ENCODE peak calls at places on chromosomes 4 and X, in eight cellular contexts. One of them, this sample, is unnamed.

GRCh38 chrX:39813631-39814246 is 284.0 kb downstream of the BCOR start:
- DNase-seq in Caco-2: no peak
- DNase-seq in epithelial cell of proximal tubule: no peak
- DNase-seq in tibial nerve: peak
- DNase-seq in CD4-positive, alpha-beta memory T cell: no peak
- DNase-seq in skeletal muscle cell: peak
- DNase-seq in right atrium auricular region: peak
- DNase-seq in hepatocyte: peak
- DNase-seq in this sample: peak

GRCh38 chr4:8396762-8397406 is 43.6 kb downstream of the ACOX3 start:
- DNase-seq in skeletal muscle cell: no peak
- DNase-seq in epithelial cell of proximal tubule: no peak
- DNase-seq in tibial nerve: no peak
- DNase-seq in Caco-2: no peak
- DNase-seq in hepatocyte: no peak
- DNase-seq in right atrium auricular region: no peak
- DNase-seq in CD4-positive, alpha-beta memory T cell: no peak
- DNase-seq in this sample: no peak

GRCh38 chr4:6873792-6874461 is 35.7 kb upstream of the TBC1D14 start:
- DNase-seq in CD4-positive, alpha-beta memory T cell: peak
- DNase-seq in Caco-2: peak
- DNase-seq in skeletal muscle cell: no peak
- DNase-seq in tibial nerve: peak
- DNase-seq in right atrium auricular region: peak
- DNase-seq in hepatocyte: peak
- DNase-seq in epithelial cell of proximal tubule: no peak
- DNase-seq in this sample: peak

GRCh38 chr4:88185916-88186315 is 27.5 kb upstream of the ABCG2 start:
- DNase-seq in CD4-positive, alpha-beta memory T cell: no peak
- DNase-seq in right atrium auricular region: no peak
- DNase-seq in hepatocyte: no peak
- DNase-seq in Caco-2: no peak
- DNase-seq in tibial nerve: no peak
- DNase-seq in epithelial cell of proximal tubule: no peak
- DNase-seq in skeletal muscle cell: no peak
- DNase-seq in this sample: no peak

GRCh38 chrX:119817130-119817690 is 25.8 kb upstream of the RPL39 start:
- DNase-seq in CD4-positive, alpha-beta memory T cell: no peak
- DNase-seq in right atrium auricular region: no peak
- DNase-seq in tibial nerve: no peak
- DNase-seq in hepatocyte: no peak
- DNase-seq in Caco-2: no peak
- DNase-seq in epithelial cell of proximal tubule: no peak
- DNase-seq in skeletal muscle cell: no peak
- DNase-seq in this sample: no peak

GRCh38 chr4:125985856-125986255 is 671.1 kb downstream of the FAT4 start:
- DNase-seq in CD4-positive, alpha-beta memory T cell: no peak
- DNase-seq in epithelial cell of proximal tubule: no peak
- DNase-seq in tibial nerve: no peak
- DNase-seq in hepatocyte: no peak
- DNase-seq in skeletal muscle cell: no peak
- DNase-seq in right atrium auricular region: no peak
- DNase-seq in Caco-2: no peak
- DNase-seq in this sample: no peak

GRCh38 chr4:17932041-17932440 is 89.5 kb downstream of the LCORL start:
- DNase-seq in right atrium auricular region: no peak
- DNase-seq in tibial nerve: no peak
- DNase-seq in Caco-2: no peak
- DNase-seq in skeletal muscle cell: peak
- DNase-seq in epithelial cell of proximal tubule: no peak
- DNase-seq in hepatocyte: no peak
- DNase-seq in CD4-positive, alpha-beta memory T cell: no peak
- DNase-seq in this sample: no peak

GRCh38 chrX:38632516-38632915 is 71.2 kb downstream of the TSPAN7 start:
- DNase-seq in CD4-positive, alpha-beta memory T cell: no peak
- DNase-seq in right atrium auricular region: no peak
- DNase-seq in hepatocyte: no peak
- DNase-seq in epithelial cell of proximal tubule: no peak
- DNase-seq in tibial nerve: no peak
- DNase-seq in Caco-2: no peak
- DNase-seq in skeletal muscle cell: no peak
- DNase-seq in this sample: no peak

GRCh38 chr4:21845663-21846062 is 102.9 kb downstream of the KCNIP4 start:
- DNase-seq in tibial nerve: no peak
- DNase-seq in Caco-2: no peak
- DNase-seq in right atrium auricular region: no peak
- DNase-seq in hepatocyte: no peak
- DNase-seq in epithelial cell of proximal tubule: no peak
- DNase-seq in skeletal muscle cell: no peak
- DNase-seq in CD4-positive, alpha-beta memory T cell: no peak
- DNase-seq in this sample: no peak

GRCh38 chr4:22500831-22501714 is 14.8 kb downstream of the ADGRA3 start:
- DNase-seq in tibial nerve: no peak
- DNase-seq in right atrium auricular region: no peak
- DNase-seq in CD4-positive, alpha-beta memory T cell: no peak
- DNase-seq in skeletal muscle cell: no peak
- DNase-seq in epithelial cell of proximal tubule: peak
- DNase-seq in Caco-2: no peak
- DNase-seq in hepatocyte: peak
- DNase-seq in this sample: no peak

GRCh38 chr4:60122820-60123219 is 1077.3 kb upstream of the ADGRL3 start:
- DNase-seq in right atrium auricular region: no peak
- DNase-seq in hepatocyte: no peak
- DNase-seq in epithelial cell of proximal tubule: no peak
- DNase-seq in Caco-2: no peak
- DNase-seq in tibial nerve: no peak
- DNase-seq in skeletal muscle cell: no peak
- DNase-seq in CD4-positive, alpha-beta memory T cell: no peak
- DNase-seq in this sample: no peak

GRCh38 chr4:4990857-4991540 is 28.3 kb downstream of the CYTL1 start:
- DNase-seq in Caco-2: no peak
- DNase-seq in skeletal muscle cell: no peak
- DNase-seq in epithelial cell of proximal tubule: peak
- DNase-seq in right atrium auricular region: peak
- DNase-seq in hepatocyte: peak
- DNase-seq in CD4-positive, alpha-beta memory T cell: no peak
- DNase-seq in tibial nerve: peak
- DNase-seq in this sample: peak

GRCh38 chr4:1004557-1005485 is 6.6 kb upstream of the FGFRL1 start:
- DNase-seq in skeletal muscle cell: no peak
- DNase-seq in epithelial cell of proximal tubule: no peak
- DNase-seq in CD4-positive, alpha-beta memory T cell: no peak
- DNase-seq in hepatocyte: no peak
- DNase-seq in right atrium auricular region: no peak
- DNase-seq in Caco-2: no peak
- DNase-seq in tibial nerve: no peak
- DNase-seq in this sample: no peak

GRCh38 chr4:182447938-182448280 is 204.7 kb downstream of the TENM3 start:
- DNase-seq in hepatocyte: peak
- DNase-seq in Caco-2: no peak
- DNase-seq in epithelial cell of proximal tubule: no peak
- DNase-seq in skeletal muscle cell: no peak
- DNase-seq in CD4-positive, alpha-beta memory T cell: no peak
- DNase-seq in right atrium auricular region: no peak
- DNase-seq in tibial nerve: no peak
- DNase-seq in this sample: no peak
- H3K4me3 ChIP-seq in hepatocyte: peak
- H3K4me3 ChIP-seq in Caco-2: peak
- H3K4me3 ChIP-seq in epithelial cell of proximal tubule: peak
- H3K4me3 ChIP-seq in skeletal muscle cell: peak
- H3K4me3 ChIP-seq in CD4-positive, alpha-beta memory T cell: no peak
- H3K4me3 ChIP-seq in right atrium auricular region: peak
- H3K4me3 ChIP-seq in tibial nerve: peak
- H3K4me3 ChIP-seq in this sample: peak

GRCh38 chr4:177251237-177251636 is 58.4 kb upstream of the NEIL3 start:
- DNase-seq in epithelial cell of proximal tubule: no peak
- DNase-seq in CD4-positive, alpha-beta memory T cell: no peak
- DNase-seq in tibial nerve: no peak
- DNase-seq in hepatocyte: peak
- DNase-seq in Caco-2: peak
- DNase-seq in right atrium auricular region: no peak
- DNase-seq in skeletal muscle cell: no peak
- DNase-seq in this sample: no peak

GRCh38 chr4:177250056-177250696 is 59.5 kb upstream of the NEIL3 start:
- DNase-seq in hepatocyte: peak
- DNase-seq in epithelial cell of proximal tubule: no peak
- DNase-seq in CD4-positive, alpha-beta memory T cell: peak
- DNase-seq in skeletal muscle cell: no peak
- DNase-seq in tibial nerve: peak
- DNase-seq in Caco-2: peak
- DNase-seq in right atrium auricular region: peak
- DNase-seq in this sample: peak

GRCh38 chr4:177242651-177243296 is 66.9 kb upstream of the NEIL3 start:
- DNase-seq in Caco-2: no peak
- DNase-seq in epithelial cell of proximal tubule: no peak
- DNase-seq in right atrium auricular region: no peak
- DNase-seq in CD4-positive, alpha-beta memory T cell: no peak
- DNase-seq in skeletal muscle cell: no peak
- DNase-seq in hepatocyte: no peak
- DNase-seq in tibial nerve: no peak
- DNase-seq in this sample: no peak

GRCh38 chr4:177246636-177247584 is 62.8 kb upstream of the NEIL3 start:
- DNase-seq in hepatocyte: no peak
- DNase-seq in skeletal muscle cell: no peak
- DNase-seq in Caco-2: no peak
- DNase-seq in tibial nerve: no peak
- DNase-seq in epithelial cell of proximal tubule: no peak
- DNase-seq in right atrium auricular region: no peak
- DNase-seq in CD4-positive, alpha-beta memory T cell: no peak
- DNase-seq in this sample: no peak
- H3K4me3 ChIP-seq in hepatocyte: no peak
- H3K4me3 ChIP-seq in skeletal muscle cell: no peak
- H3K4me3 ChIP-seq in Caco-2: no peak
- H3K4me3 ChIP-seq in tibial nerve: no peak
- H3K4me3 ChIP-seq in epithelial cell of proximal tubule: no peak
- H3K4me3 ChIP-seq in right atrium auricular region: no peak
- H3K4me3 ChIP-seq in CD4-positive, alpha-beta memory T cell: no peak
- H3K4me3 ChIP-seq in this sample: no peak

GRCh38 chrX:1598876-1599790 is 7.7 kb downstream of the AKAP17A start:
- DNase-seq in skeletal muscle cell: no peak
- DNase-seq in right atrium auricular region: no peak
- DNase-seq in hepatocyte: no peak
- DNase-seq in tibial nerve: peak
- DNase-seq in CD4-positive, alpha-beta memory T cell: no peak
- DNase-seq in epithelial cell of proximal tubule: no peak
- DNase-seq in Caco-2: no peak
- DNase-seq in this sample: no peak
- H3K4me3 ChIP-seq in skeletal muscle cell: no peak
- H3K4me3 ChIP-seq in right atrium auricular region: no peak
- H3K4me3 ChIP-seq in hepatocyte: no peak
- H3K4me3 ChIP-seq in tibial nerve: no peak
- H3K4me3 ChIP-seq in CD4-positive, alpha-beta memory T cell: no peak
- H3K4me3 ChIP-seq in epithelial cell of proximal tubule: no peak
- H3K4me3 ChIP-seq in Caco-2: no peak
- H3K4me3 ChIP-seq in this sample: no peak

DNA sequence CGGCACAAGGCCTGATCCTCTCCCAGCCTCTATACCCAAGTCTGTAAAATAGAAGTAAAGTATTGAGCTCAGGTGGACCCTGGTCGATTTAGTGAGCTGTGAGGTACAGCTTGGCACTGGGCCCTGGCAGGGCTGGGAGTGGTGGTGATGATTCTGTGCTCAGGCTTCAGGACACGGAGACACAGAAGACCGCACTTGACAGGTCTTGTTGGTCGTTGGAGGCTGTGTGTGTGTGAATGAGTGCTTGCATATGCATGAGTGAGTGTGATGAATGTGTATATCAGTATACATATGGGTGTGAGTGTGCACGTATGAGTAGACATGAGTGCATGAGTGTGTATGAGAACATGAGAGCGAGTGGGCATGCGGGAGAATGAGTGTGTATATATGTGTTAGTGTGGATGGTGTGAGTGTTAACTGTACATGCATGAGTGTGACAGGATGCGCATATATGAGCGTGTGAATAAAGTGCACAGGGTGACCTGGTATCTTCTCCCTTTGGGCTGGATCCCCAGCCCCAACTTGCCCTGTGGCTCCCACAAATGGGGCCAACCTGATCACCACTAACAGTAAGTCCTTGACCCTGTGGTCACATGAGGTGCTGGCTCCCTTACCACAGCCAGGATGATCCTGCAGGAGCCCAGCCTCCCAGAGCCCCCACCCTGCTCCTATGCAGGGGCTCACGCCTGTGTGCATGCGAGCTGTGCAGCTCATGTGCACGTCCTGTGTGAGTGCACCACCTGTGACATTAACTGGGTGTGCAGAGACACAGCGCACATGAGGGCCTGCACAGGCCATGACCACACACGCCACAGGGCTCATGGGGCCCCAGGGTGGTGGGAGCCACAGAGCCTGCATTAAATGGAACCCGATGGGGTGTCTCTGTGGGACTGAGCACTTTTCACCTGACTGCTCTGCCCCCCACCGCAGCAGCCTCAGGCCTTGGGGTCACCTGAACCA is 20.8 kb downstream of the SH3BP2 start:
- DNase-seq in Caco-2: no peak
- DNase-seq in epithelial cell of proximal tubule: no peak
- DNase-seq in skeletal muscle cell: no peak
- DNase-seq in tibial nerve: no peak
- DNase-seq in CD4-positive, alpha-beta memory T cell: no peak
- DNase-seq in right atrium auricular region: no peak
- DNase-seq in hepatocyte: no peak
- DNase-seq in this sample: no peak
- H3K4me3 ChIP-seq in Caco-2: no peak
- H3K4me3 ChIP-seq in epithelial cell of proximal tubule: peak
- H3K4me3 ChIP-seq in skeletal muscle cell: no peak
- H3K4me3 ChIP-seq in tibial nerve: peak
- H3K4me3 ChIP-seq in CD4-positive, alpha-beta memory T cell: peak
- H3K4me3 ChIP-seq in right atrium auricular region: peak
- H3K4me3 ChIP-seq in hepatocyte: no peak
- H3K4me3 ChIP-seq in this sample: no peak

DNA sequence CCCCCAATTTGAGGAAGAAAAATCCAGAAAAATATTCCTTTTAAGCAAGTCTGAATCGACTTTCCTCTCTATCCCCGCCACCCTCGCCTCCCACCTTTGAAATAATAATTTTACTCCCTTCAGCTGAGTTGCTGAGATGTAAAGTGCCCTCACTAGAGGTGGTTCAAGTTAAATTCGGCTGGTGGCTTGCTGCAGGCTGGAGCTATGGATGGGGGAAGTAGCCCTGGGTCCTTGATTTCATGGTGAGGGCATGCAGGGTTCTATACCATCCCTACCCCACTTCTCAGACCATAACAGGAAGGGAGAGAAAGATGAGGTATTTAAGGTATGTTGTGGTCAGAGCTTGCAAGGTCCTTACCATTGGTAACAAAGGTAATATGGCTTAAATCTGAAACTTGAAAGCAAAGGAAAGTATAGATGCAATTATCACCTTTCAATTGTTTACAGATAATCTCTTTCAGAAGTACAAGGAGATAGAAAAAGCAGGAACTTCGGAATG is 440.0 kb downstream of the INPP4B start:
- DNase-seq in right atrium auricular region: no peak
- DNase-seq in epithelial cell of proximal tubule: no peak
- DNase-seq in hepatocyte: peak
- DNase-seq in Caco-2: no peak
- DNase-seq in CD4-positive, alpha-beta memory T cell: no peak
- DNase-seq in tibial nerve: no peak
- DNase-seq in skeletal muscle cell: no peak
- DNase-seq in this sample: no peak
- H3K4me3 ChIP-seq in right atrium auricular region: no peak
- H3K4me3 ChIP-seq in epithelial cell of proximal tubule: no peak
- H3K4me3 ChIP-seq in hepatocyte: no peak
- H3K4me3 ChIP-seq in Caco-2: no peak
- H3K4me3 ChIP-seq in CD4-positive, alpha-beta memory T cell: peak
- H3K4me3 ChIP-seq in tibial nerve: peak
- H3K4me3 ChIP-seq in skeletal muscle cell: peak
- H3K4me3 ChIP-seq in this sample: peak

GRCh38 chr4:161454860-161455259 is 708.9 kb downstream of the FSTL5 start:
- DNase-seq in right atrium auricular region: no peak
- DNase-seq in hepatocyte: no peak
- DNase-seq in epithelial cell of proximal tubule: no peak
- DNase-seq in CD4-positive, alpha-beta memory T cell: no peak
- DNase-seq in skeletal muscle cell: no peak
- DNase-seq in tibial nerve: no peak
- DNase-seq in Caco-2: no peak
- DNase-seq in this sample: no peak
- H3K4me3 ChIP-seq in right atrium auricular region: no peak
- H3K4me3 ChIP-seq in hepatocyte: no peak
- H3K4me3 ChIP-seq in epithelial cell of proximal tubule: no peak
- H3K4me3 ChIP-seq in CD4-positive, alpha-beta memory T cell: no peak
- H3K4me3 ChIP-seq in skeletal muscle cell: no peak
- H3K4me3 ChIP-seq in tibial nerve: no peak
- H3K4me3 ChIP-seq in Caco-2: no peak
- H3K4me3 ChIP-seq in this sample: no peak

This sample was measured in gastrocnemius medialis.